ENCODE peak calls at places on chromosomes 13 and 19, in four cellular contexts. D is breast epithelium, G is heart left ventricle, V is prostate gland. O is an unnamed sample.

GRCh38 chr19:39828015-39828633 is 5.8 kb downstream of the DYRK1B start:
- DNase-seq in D (no peak), G (no peak), V (no peak), O (no peak)

GRCh38 chr19:44657211-44657921 is 13.7 kb downstream of the PVR start:
- DNase-seq in D (no peak), G (peak), V (peak), O (peak)

GRCh38 chr13:29582171-29582570 is 13.3 kb downstream of the SLC7A1 start:
- DNase-seq in D (no peak), G (peak), V (no peak), O (no peak)

GRCh38 chr13:39410089-39410901 is 192.7 kb downstream of the LHFPL6 start:
- DNase-seq in D (no peak), G (no peak), V (no peak), O (no peak)

GRCh38 chr13:114134111-114134943 is 1.9 kb upstream of the RASA3 start:
- DNase-seq in D (no peak), G (no peak), V (no peak), O (no peak)

GRCh38 chr19:11478167-11479089 is 2.4 kb downstream of the ELAVL3 start:
- DNase-seq in D (no peak), G (no peak), V (no peak), O (no peak)

GRCh38 chr19:15631817-15632216 is 8.9 kb upstream of the CYP4F3 start:
- DNase-seq in D (no peak), G (no peak), V (no peak), O (no peak)

GRCh38 chr13:40664100-40665060 is 2.1 kb downstream of the FOXO1 start:
- DNase-seq in D (peak), G (peak), V (peak), O (peak)

GRCh38 chr19:44985445-44985844 is 15.8 kb upstream of the RELB start:
- DNase-seq in D (no peak), G (no peak), V (no peak), O (no peak)

GRCh38 chr13:36509369-36509768 is 77.1 kb downstream of the CCNA1 start:
- DNase-seq in D (no peak), G (no peak), V (no peak), O (no peak)

GRCh38 chr19:19106061-19106551 is 32.2 kb downstream of the TMEM161A start:
- DNase-seq in D (no peak), G (no peak), V (no peak), O (no peak)

GRCh38 chr19:1267441-1268391 is 1.4 kb upstream of the CIRBP start:
- DNase-seq in D (no peak), G (peak), V (peak), O (no peak)

GRCh38 chr19:44747739-44748425 is 626 bp upstream of the BCL3 start:
- DNase-seq in D (no peak), G (peak), V (no peak), O (peak)

GRCh38 chr13:110497003-110497402 is 64.5 kb downstream of the RAB20 start:
- DNase-seq in D (no peak), G (no peak), V (no peak), O (no peak)

GRCh38 chr13:110501188-110501587 is 60.3 kb downstream of the RAB20 start:
- DNase-seq in D (no peak), G (no peak), V (no peak), O (no peak)

GRCh38 chr13:110498327-110498726 is 63.2 kb downstream of the RAB20 start:
- DNase-seq in D (no peak), G (no peak), V (no peak), O (no peak)

GRCh38 chr13:110499621-110500281 is 61.8 kb downstream of the RAB20 start:
- DNase-seq in D (no peak), G (no peak), V (no peak), O (no peak)

DNA sequence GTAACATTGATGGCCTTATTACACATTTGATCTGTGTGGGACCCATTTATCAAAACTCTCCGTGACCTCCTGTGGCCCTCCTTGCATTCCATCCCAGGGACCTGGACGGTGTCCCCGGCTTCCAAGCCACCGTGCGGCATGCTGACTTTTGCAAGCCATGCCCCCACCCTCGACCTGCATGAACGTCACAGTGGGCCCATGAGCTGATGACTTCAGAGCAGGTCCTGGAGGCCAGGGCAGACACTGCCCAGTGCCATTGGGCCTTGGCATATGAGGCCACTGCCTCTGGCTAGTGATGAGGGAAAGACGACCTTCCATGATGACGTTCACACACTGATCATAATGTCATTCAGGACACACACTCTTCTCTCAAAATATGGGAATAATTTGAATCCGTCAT is 62.8 kb downstream of the RAB20 start:
- DNase-seq in D (no peak), G (no peak), V (no peak), O (no peak)
- H3K27ac ChIP-seq in D (no peak), G (no peak), V (no peak), O (no peak)

GRCh38 chr13:23686948-23687347 is 116.7 kb downstream of the TNFRSF19 start:
- DNase-seq in D (no peak), G (no peak), V (no peak), O (no peak)

GRCh38 chr13:23684647-23685046 is 114.4 kb downstream of the TNFRSF19 start:
- DNase-seq in D (no peak), G (no peak), V (no peak), O (no peak)

GRCh38 chr13:23683084-23683483 is 112.9 kb downstream of the TNFRSF19 start:
- DNase-seq in D (no peak), G (no peak), V (no peak), O (no peak)

GRCh38 chr13:23688336-23688735 is 118.1 kb downstream of the TNFRSF19 start:
- DNase-seq in D (no peak), G (no peak), V (no peak), O (no peak)

GRCh38 chr13:23687614-23688013 is 117.4 kb downstream of the TNFRSF19 start:
- DNase-seq in D (no peak), G (no peak), V (no peak), O (no peak)
- TF ChIP-seq POLR2A in D (no peak), G (no peak), V (no peak), O (no peak)

DNA sequence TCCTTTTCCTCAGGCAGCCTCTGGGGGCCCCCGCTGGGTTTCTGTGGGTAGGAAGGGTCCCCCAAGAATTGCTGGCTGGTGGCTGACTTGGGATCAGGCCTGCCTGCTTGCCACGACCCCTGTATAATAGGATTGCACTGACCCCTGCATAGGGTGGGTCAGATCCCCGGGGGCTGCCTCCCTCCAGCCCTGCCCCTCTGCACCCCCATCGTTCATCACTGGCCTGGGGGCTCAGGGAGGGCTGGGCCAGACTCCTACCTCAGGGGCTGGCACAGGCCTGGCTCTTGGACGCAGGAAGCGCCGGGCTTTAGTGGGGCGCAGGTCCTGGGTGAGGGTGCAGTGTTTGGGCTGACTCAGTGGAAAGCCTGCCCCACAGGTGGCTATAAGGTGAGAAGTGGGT is 10.6 kb downstream of the NDUFB7 start:
- DNase-seq in D (no peak), G (no peak), V (no peak), O (no peak)
- H3K27ac ChIP-seq in D (peak), G (peak), V (peak), O (peak)

DNA sequence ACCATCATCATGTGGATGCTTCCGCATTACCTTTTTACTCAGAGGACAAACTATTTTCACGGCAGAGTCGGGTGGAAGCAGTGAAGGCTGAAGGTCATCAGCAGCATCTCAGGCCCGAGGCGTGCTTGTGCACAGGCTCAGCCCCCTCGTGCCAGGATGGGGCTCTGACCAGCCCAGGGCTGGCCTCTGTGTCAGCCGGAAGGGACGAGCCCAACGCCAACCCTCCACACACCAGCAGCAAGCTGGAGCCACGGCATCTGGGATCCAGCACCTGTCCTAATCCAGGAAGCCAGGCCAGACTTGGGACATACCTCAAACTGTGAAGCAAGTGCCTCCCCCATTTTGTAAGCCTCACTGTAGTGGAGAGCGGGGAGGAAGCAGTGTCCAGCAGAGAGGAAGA is 11.1 kb downstream of the MICOS13 start:
- DNase-seq in D (no peak), G (no peak), V (no peak), O (no peak)
- TF ChIP-seq POLR2A in D (no peak), G (no peak), V (no peak), O (no peak)

GRCh38 chr13:76887070-76887563 is 912 bp upstream of the KCTD12 start:
- DNase-seq in D (no peak), G (peak), V (no peak), O (no peak)
- H3K27ac ChIP-seq in D (peak), G (peak), V (peak), O (peak)

DNA sequence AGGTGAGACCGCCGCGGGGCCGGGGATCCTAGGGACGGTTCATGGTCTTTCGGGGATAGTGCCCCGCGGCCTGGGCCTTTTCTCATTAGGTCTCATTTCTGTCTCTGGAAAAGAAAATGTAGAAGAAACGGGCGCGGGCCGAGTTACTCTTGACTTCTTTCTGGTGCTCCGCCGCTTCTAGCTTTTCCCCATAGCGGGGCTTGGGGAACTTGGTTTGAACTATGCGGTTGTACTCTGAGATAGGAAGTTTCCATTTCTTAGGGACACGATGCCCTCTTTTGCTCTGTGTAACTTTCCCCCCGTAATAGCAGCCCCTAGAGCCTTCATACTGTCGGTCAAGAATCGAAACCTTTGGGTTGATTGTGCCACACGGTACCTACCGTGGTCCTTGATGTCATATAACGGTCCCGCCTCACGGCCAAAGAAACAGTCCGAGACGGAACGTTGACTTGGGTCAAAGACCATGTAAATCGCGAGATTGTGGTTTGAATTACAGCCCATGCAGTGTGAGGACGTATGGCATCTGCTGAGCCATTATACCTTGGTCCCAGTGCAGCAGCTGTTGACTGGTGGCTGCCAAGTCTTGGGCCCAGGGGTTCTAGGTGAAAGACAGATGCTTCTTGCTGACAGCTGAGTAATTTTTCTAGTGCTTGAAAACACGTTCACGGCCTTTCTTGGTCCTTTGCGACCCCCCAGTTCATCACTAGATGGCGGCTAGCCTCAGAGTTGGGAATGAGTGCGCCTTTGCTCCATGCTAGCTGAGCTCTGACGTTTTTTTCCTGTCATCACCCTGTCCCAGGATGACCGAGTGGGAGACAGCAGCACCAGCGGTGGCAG is 487 bp downstream of the RPS5 start:
- DNase-seq in D (no peak), G (no peak), V (no peak), O (no peak)
- TF ChIP-seq POLR2A in D (no peak), G (no peak), V (no peak), O (no peak)

GRCh38 chr19:37982655-37983054 is 75.6 kb downstream of the SIPA1L3 start:
- DNase-seq in D (no peak), G (no peak), V (no peak), O (no peak)

GRCh38 chr19:37983916-37984315 is 76.9 kb downstream of the SIPA1L3 start:
- DNase-seq in D (no peak), G (no peak), V (no peak), O (no peak)

GRCh38 chr19:37980419-37980975 is 73.5 kb downstream of the SIPA1L3 start:
- DNase-seq in D (no peak), G (no peak), V (no peak), O (no peak)

GRCh38 chr19:37981785-37982475 is 74.9 kb downstream of the SIPA1L3 start:
- DNase-seq in D (no peak), G (no peak), V (peak), O (peak)

DNA sequence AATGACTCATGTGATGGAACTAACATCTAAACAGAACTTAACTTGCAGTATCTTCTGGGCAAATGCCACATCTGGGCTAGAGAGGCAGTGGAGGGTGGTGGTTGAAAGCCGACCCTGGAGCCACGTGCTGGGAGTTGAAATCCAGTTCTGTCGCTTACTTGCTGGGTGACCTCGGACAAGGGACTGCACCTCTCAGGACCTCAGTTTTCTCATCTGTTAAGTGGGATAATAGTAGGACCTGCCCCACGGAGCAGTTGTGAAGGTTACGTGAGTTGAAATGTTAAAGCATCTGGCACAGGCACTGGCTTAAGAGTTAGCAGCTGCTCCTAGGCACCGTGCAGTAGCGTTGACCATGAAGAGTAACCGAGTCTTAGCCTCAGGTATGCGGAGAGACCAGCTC is 76.1 kb downstream of the SIPA1L3 start:
- DNase-seq in D (no peak), G (no peak), V (no peak), O (no peak)
- H3K27ac ChIP-seq in D (peak), G (no peak), V (no peak), O (no peak)

DNA sequence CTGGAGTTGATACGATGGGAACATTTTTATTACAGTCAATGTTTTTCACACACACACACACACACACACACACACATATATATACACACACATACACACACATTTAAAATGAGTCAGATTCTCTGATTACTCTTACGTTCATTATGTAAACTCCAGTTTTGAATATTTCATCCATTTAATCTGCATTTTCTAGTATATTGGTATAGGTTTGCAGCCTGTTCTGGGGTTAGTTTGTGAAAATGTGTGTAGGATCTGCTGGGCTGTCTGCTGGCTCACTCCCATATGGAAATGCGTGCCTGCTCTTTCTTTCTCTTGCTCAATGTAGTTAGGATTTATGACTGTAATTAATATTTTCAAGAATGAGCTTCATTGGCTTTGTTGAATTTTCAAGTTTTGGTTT is 7.1 kb downstream of the LILRB2 start:
- DNase-seq in D (no peak), G (no peak), V (no peak), O (no peak)
- TF ChIP-seq POLR2A in D (no peak), G (no peak), V (no peak), O (no peak)

GRCh38 chr13:44014501-44014900 is 134.8 kb downstream of the LACC1 start:
- DNase-seq in D (no peak), G (no peak), V (no peak), O (no peak)

GRCh38 chr13:44015808-44016207 is 136.1 kb downstream of the LACC1 start:
- DNase-seq in D (no peak), G (no peak), V (no peak), O (no peak)

GRCh38 chr13:44015133-44015532 is 135.4 kb downstream of the LACC1 start:
- DNase-seq in D (no peak), G (no peak), V (no peak), O (no peak)

GRCh38 chr13:44012910-44013309 is 133.2 kb downstream of the LACC1 start:
- DNase-seq in D (no peak), G (no peak), V (no peak), O (no peak)

DNA sequence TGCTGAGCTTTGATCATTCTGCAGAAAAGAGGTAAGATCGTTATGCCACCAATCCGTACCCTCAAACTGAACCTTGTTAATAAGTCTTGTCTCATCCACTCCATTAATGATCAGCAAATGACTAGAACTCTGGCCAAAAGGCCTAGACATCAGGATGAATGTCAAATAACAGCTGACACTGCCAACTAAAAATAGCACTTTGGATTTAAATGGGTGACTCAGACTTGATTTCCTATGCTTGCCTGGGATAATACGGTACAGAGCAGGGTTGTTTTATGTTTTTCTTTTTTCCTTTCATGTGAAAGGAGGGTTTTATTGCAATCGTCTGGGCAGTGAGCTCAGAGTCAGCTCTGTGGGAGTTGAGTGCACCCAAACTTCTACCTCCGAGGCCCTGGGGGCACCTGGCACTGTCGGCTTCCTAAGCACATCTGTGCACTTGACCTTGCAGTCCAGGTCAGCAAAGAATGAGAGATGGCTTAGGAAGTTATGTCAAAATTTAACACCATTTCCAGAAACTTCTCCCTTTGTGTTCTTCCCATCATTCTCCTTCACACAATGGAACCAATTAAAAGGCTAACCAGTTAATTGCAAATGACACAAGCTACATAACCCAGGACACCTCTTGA is 134.1 kb downstream of the LACC1 start:
- DNase-seq in D (no peak), G (no peak), V (no peak), O (no peak)
- H3K27ac ChIP-seq in D (peak), G (peak), V (no peak), O (peak)

DNA sequence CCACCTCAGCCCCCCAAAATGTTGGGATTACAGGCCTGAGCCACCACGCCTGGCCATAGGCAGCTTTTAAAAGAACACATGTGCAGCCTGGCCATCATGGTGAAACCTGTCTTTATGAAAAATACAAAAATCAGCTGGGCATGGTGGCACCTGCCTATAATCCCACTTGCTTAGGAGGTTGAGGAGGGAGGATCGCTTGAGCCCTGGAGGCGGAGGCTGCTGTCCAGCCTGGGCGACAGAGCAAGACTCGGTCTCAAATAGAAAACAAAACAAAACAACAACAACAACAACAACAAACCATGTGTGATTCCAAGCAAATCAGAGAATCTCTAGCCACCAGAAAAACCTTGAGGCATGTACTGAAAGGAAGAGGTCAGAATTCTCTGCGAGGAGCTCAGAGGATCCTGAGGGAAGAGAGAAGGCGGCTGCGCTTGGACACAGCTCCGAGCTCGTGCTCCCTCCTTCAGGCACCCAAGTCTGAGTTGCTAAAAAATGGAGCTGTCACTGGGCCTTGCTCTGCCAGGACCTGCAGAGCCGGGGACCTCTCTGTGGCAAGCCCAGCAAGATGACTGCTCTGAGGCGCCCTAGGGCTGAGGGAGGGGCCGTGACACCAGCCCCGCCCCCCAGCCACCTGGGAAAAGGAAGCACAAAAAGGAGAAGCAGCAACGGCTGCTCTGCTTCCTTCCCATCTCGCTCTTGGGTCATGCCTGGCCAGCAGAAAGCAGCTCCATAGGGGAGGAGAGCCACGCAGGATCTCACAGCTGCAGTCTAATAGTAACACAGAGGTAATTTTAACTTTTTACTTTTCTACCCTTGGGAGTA is at the start of gene ARL11:
- DNase-seq in D (peak), G (peak), V (no peak), O (peak)
- TF ChIP-seq POLR2A in D (no peak), G (no peak), V (no peak), O (no peak)

O was measured in stomach.